ENCODE peak calls at places on chromosome 14, in nine cellular contexts. K, Q, F, E, P, G, O, B and S are unnamed samples.
A peak's percentile ranks its signal among the peaks of the same experiment; 100 is the strongest.

GRCh38 chr14:75979071-75979571 is 2.7 kb downstream of the TGFB3 start:
- DNase-seq in O (peak; percentile 58), Q (peak; percentile 51), E (no peak), K (no peak), G (peak; percentile 62), B (no peak), P (no peak), F (peak; percentile 63), S (no peak)

GRCh38 chr14:104209985-104210520 is 71.7 kb downstream of the KIF26A start:
- DNase-seq in G (no peak), B (no peak), P (peak; percentile 38), O (peak; percentile 15), Q (peak; percentile 31), F (no peak), E (no peak), K (no peak), S (no peak)

GRCh38 chr14:93285048-93285447 is 47.8 kb downstream of the BTBD7 start:
- DNase-seq in P (no peak), E (no peak), F (no peak), G (no peak), K (no peak), O (no peak), Q (no peak), B (no peak), S (no peak)

GRCh38 chr14:51868405-51868804 is 8.0 kb downstream of the GNG2 start:
- DNase-seq in G (no peak), K (no peak), F (no peak), Q (no peak), P (no peak), E (no peak), B (no peak), O (no peak), S (no peak)

GRCh38 chr14:98698341-98698740 is 573.7 kb downstream of the BCL11B start:
- DNase-seq in G (no peak), K (no peak), F (no peak), E (no peak), Q (no peak), P (no peak), O (no peak), B (no peak), S (no peak)

GRCh38 chr14:100683578-100683977 is 43.1 kb upstream of the DLK1 start:
- DNase-seq in P (no peak), F (no peak), O (no peak), B (no peak), K (no peak), Q (no peak), E (no peak), G (no peak), S (no peak)

GRCh38 chr14:100417466-100417865 is 94.3 kb downstream of the SLC25A47 start:
- DNase-seq in F (peak; percentile 64), E (no peak), G (peak; percentile 88), B (no peak), P (no peak), O (peak; percentile 64), K (no peak), Q (no peak), S (no peak)

GRCh38 chr14:74324945-74325361 is 22.2 kb upstream of the ABCD4 start:
- DNase-seq in O (no peak), Q (no peak), P (no peak), B (no peak), G (peak; percentile 56), K (no peak), E (no peak), F (peak; percentile 54), S (no peak)

GRCh38 chr14:64649383-64649998 is 54.7 kb upstream of the PLEKHG3 start:
- DNase-seq in O (peak; percentile 83), G (no peak), Q (no peak), B (no peak), P (no peak), E (no peak), F (no peak), K (no peak), S (peak; percentile 59)

GRCh38 chr14:49820176-49820575 is 32.4 kb downstream of the NEMF start:
- DNase-seq in K (no peak), O (no peak), F (no peak), Q (no peak), G (peak; percentile 22), B (no peak), E (no peak), P (no peak), S (no peak)

GRCh38 chr14:68094158-68094557 is 274.6 kb downstream of the RAD51B start:
- DNase-seq in F (no peak), O (no peak), E (no peak), B (no peak), G (no peak), K (no peak), Q (no peak), P (no peak), S (no peak)

GRCh38 chr14:86462193-86462592 is 932.2 kb downstream of the FLRT2 start:
- DNase-seq in G (peak; percentile 16), O (no peak), F (peak; percentile 13), B (no peak), Q (no peak), E (no peak), P (no peak), K (no peak), S (no peak)

GRCh38 chr14:60095781-60096450 is 4.2 kb downstream of the PCNX4 start:
- DNase-seq in P (no peak), K (no peak), F (no peak), B (no peak), E (no peak), O (no peak), Q (no peak), G (no peak), S (no peak)

GRCh38 chr14:69529563-69529962 is 45.0 kb downstream of the PLEKHD1 start:
- DNase-seq in B (no peak), F (no peak), K (no peak), E (no peak), P (no peak), G (no peak), Q (no peak), O (no peak), S (no peak)

GRCh38 chr14:78162202-78162601 is 8.0 kb upstream of the NRXN3 start:
- DNase-seq in Q (no peak), B (no peak), O (no peak), P (no peak), E (no peak), F (no peak), K (no peak), G (no peak), S (no peak)

GRCh38 chr14:50936882-50937281 is 7.4 kb downstream of the PYGL start:
- DNase-seq in O (no peak), Q (no peak), G (no peak), E (no peak), P (no peak), B (no peak), K (no peak), F (no peak), S (no peak)

GRCh38 chr14:88698651-88699050 is 94.1 kb downstream of the EML5 start:
- DNase-seq in O (no peak), B (no peak), K (no peak), P (no peak), Q (no peak), F (no peak), G (no peak), E (no peak), S (no peak)

DNA sequence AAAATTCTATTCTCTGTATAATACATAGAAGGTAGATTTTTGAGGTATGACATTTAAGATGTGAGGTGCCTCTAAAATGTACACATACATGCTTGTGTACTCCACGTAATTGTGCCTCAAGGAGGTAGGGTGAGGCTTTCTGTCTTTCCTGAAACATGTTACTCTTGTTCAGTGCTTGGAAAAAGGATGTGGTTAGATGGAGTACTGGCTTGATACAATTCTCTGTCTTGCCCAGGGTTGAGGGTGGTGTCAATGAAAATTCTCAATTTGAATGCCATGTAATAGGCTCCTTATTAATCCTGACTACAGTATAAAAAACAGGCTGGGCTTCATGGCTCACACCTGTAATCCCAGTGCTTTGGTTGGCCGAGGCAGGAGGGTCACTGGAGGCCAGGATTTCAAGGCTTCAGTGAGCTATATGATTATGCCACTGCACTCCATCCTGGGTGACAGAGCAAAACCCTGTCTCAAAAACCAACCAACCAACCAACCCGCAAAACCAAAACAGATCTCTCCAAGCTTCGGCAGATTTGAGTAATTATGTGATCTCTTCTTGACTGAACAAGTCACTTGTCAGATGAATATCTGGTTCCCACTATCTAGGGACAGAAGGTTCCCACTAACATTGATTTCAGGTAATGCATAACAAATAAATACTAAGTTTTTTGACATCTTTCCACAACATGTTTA is 41.6 kb downstream of the RCOR1 start:
- DNase-seq in O (no peak), B (no peak), Q (no peak), K (no peak), E (no peak), F (no peak), P (no peak), G (no peak), S (no peak)
- TF ChIP-seq CTCF in O (no peak), B (no peak), Q (no peak), K (no peak), E (no peak), F (no peak), P (no peak), G (no peak), S (no peak)

GRCh38 chr14:54782803-54783659 is 119.6 kb downstream of the GCH1 start:
- DNase-seq in K (peak; percentile 66), O (no peak), F (no peak), P (no peak), E (no peak), B (no peak), G (no peak), Q (no peak), S (peak; percentile 65)
- TF ChIP-seq CTCF in K (peak; percentile 22), O (no peak), F (peak; percentile 26), P (no peak), E (no peak), B (no peak), G (peak; percentile 6), Q (no peak), S (no peak)

DNA sequence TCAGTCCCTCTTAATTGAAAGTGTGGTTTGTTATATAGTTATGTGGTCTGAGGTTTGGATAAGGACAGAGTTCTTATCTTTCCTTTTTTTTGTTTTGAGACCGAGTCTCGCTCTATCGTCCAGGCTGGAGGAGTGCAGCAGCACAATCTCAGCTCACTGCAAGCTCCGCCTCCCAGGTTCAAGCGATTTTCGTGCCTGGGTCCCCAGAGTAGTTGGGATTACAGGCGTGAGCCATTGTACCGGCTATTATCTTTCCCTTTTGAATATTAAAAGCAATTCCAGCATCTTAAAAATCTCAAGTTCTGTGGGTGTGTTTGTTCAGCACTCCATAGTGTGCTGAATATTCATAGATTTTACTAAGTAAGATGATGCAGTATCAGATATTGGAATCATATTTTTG is 404.4 kb upstream of the RGS6 start:
- DNase-seq in G (no peak), F (no peak), E (no peak), O (no peak), Q (no peak), B (no peak), P (no peak), K (no peak), S (no peak)
- TF ChIP-seq CTCF in G (no peak), F (no peak), E (no peak), O (no peak), Q (no peak), B (no peak), P (no peak), K (no peak), S (no peak)

GRCh38 chr14:61451491-61451890 is 130.1 kb downstream of the PRKCH start:
- DNase-seq in F (no peak), B (no peak), G (no peak), E (no peak), K (no peak), P (no peak), Q (no peak), O (no peak), S (no peak)
- TF ChIP-seq CTCF in F (no peak), B (no peak), G (no peak), E (no peak), K (no peak), P (no peak), Q (no peak), O (no peak), S (no peak)